ENCODE peak calls at places on chromosome 7, in four cellular contexts. Y is activated T-cell treated with anti-CD3 and anti-CD28 coated beads, Interleukin-2, amount 50 U/mL, for 72 hours; T is EL; S is AG04450. N is an unnamed sample.

GRCh38 chr7:141991144-141991543 is 4.5 kb upstream of the MGAM start:
- DNase-seq in Y (no peak), T (no peak), S (no peak), N (no peak)

GRCh38 chr7:1663857-1664651 is 6.0 kb upstream of the ELFN1 start:
- DNase-seq in Y (no peak), T (no peak), S (no peak), N (no peak)

GRCh38 chr7:85104432-85105205 is 82.2 kb downstream of the SEMA3D start:
- DNase-seq in Y (no peak), T (peak; percentile 73), S (no peak), N (peak; percentile 24)

GRCh38 chr7:111803015-111803758 is 240.9 kb upstream of the IMMP2L start:
- DNase-seq in Y (no peak), T (peak; percentile 42), S (no peak), N (peak; percentile 17)

GRCh38 chr7:66837007-66837406 is 84.0 kb upstream of the TMEM248 start:
- DNase-seq in Y (peak; percentile 46), T (peak; percentile 32), S (no peak), N (peak; percentile 66)

GRCh38 chr7:123594813-123595241 is 6.8 kb upstream of the ASB15 start:
- DNase-seq in Y (no peak), T (no peak), S (no peak), N (peak; percentile 2)

GRCh38 chr7:47933229-47933628 is 15.0 kb downstream of the PKD1L1 start:
- DNase-seq in Y (no peak), T (no peak), S (no peak), N (no peak)

GRCh38 chr7:101172854-101173751 is 7.0 kb downstream of the NAT16 start:
- DNase-seq in Y (peak; percentile 60), T (peak; percentile 87), S (peak; percentile 68), N (peak; percentile 77)

GRCh38 chr7:51138121-51139085 is 178.2 kb downstream of the COBL start:
- DNase-seq in Y (no peak), T (no peak), S (no peak), N (no peak)

GRCh38 chr7:47725031-47725780 is 143.3 kb upstream of the TNS3 start:
- DNase-seq in Y (no peak), T (no peak), S (no peak), N (no peak)

GRCh38 chr7:84783161-84783803 is 403.6 kb downstream of the SEMA3D start:
- DNase-seq in Y (no peak), T (no peak), S (no peak), N (no peak)

GRCh38 chr7:434891-435486 is 84.7 kb downstream of the PDGFA start:
- DNase-seq in Y (no peak), T (no peak), S (no peak), N (no peak)

N was measured in RPMI7951.